ENCODE peak calls at places on chromosome 6, in nine cellular contexts. Q, Z, S, A, C, Y, P, X and T are unnamed samples.

GRCh38 chr6:45436544-45437440 is 59.1 kb upstream of the SUPT3H start:
- DNase-seq in X (peak), Z (no peak), C (no peak), P (no peak), S (no peak), Q (no peak), Y (peak), A (peak), T (peak)

GRCh38 chr6:77040566-77041195 is 422.6 kb downstream of the HTR1B start:
- DNase-seq in Y (peak), C (no peak), Z (no peak), A (no peak), P (no peak), Q (no peak), S (no peak), X (no peak), T (peak)

GRCh38 chr6:38194589-38194988 is 375.1 kb downstream of the ZFAND3 start:
- DNase-seq in Y (no peak), Z (no peak), A (no peak), S (no peak), P (no peak), C (no peak), X (no peak), Q (no peak), T (no peak)

GRCh38 chr6:15017803-15018202 is 228.1 kb upstream of the JARID2 start:
- DNase-seq in Q (no peak), Z (no peak), P (no peak), C (no peak), A (no peak), X (no peak), S (no peak), Y (no peak), T (no peak)

GRCh38 chr6:52016918-52017748 is 70.3 kb downstream of the PKHD1 start:
- DNase-seq in A (peak), P (no peak), S (peak), Y (no peak), Q (peak), Z (no peak), C (peak), X (no peak), T (no peak)

GRCh38 chr6:100186552-100186951 is 192.5 kb upstream of the MCHR2 start:
- DNase-seq in Q (no peak), X (no peak), Y (peak), Z (no peak), C (no peak), P (no peak), S (no peak), A (no peak), T (no peak)

GRCh38 chr6:56710967-56711366 is 68.3 kb upstream of the DST start:
- DNase-seq in Y (no peak), Z (no peak), A (no peak), S (no peak), X (no peak), C (no peak), Q (no peak), P (no peak), T (no peak)

GRCh38 chr6:102798631-102799030 is 1405.1 kb downstream of the GRIK2 start:
- DNase-seq in P (no peak), Z (no peak), Q (no peak), X (no peak), C (peak), A (no peak), S (no peak), Y (no peak), T (peak)

GRCh38 chr6:2952557-2953095 is 18.7 kb downstream of the SERPINB6 start:
- DNase-seq in Q (peak), S (peak), Z (peak), A (peak), Y (peak), P (peak), C (peak), X (peak), T (peak)

GRCh38 chr6:37538107-37538506 is 38.4 kb upstream of the CCDC167 start:
- DNase-seq in Q (no peak), P (peak), Z (no peak), C (no peak), X (peak), S (no peak), Y (no peak), A (peak), T (peak)

GRCh38 chr6:37049990-37050853 is 44.8 kb downstream of the FGD2 start:
- DNase-seq in Z (peak), Y (no peak), Q (no peak), X (no peak), A (peak), P (peak), S (peak), C (no peak), T (no peak)

GRCh38 chr6:151765444-151765886 is 42.0 kb upstream of the ESR1 start:
- DNase-seq in C (peak), S (peak), X (peak), Q (peak), A (peak), Y (peak), P (peak), Z (peak), T (peak)

GRCh38 chr6:129812145-129812777 is 48.9 kb downstream of the TMEM244 start:
- DNase-seq in Z (no peak), X (no peak), S (no peak), A (no peak), Q (no peak), Y (no peak), C (no peak), P (no peak), T (peak)

GRCh38 chr6:53358440-53359087 is 9.8 kb upstream of the ELOVL5 start:
- DNase-seq in Z (no peak), X (no peak), Y (no peak), S (no peak), Q (no peak), A (peak), P (peak), C (no peak), T (no peak)

GRCh38 chr6:150417899-150418824 is 49.4 kb downstream of the IYD start:
- DNase-seq in X (peak), Z (peak), S (peak), A (peak), Y (peak), C (peak), Q (peak), P (peak), T (peak)

GRCh38 chr6:76861403-76861802 is 601.9 kb downstream of the HTR1B start:
- DNase-seq in Y (no peak), P (peak), S (peak), A (peak), Z (no peak), Q (no peak), C (peak), X (peak), T (peak)

GRCh38 chr6:149964243-149965190 is 774 bp downstream of the ULBP1 start:
- DNase-seq in Q (no peak), C (peak), Y (peak), X (no peak), P (peak), S (no peak), A (no peak), Z (no peak), T (peak)

GRCh38 chr6:108560463-108561308 is at the start of gene FOXO3:
- DNase-seq in A (peak), P (no peak), C (peak), S (peak), Q (peak), X (peak), Z (peak), Y (peak), T (peak)

GRCh38 chr6:112300888-112301287 is 46.2 kb upstream of the RFPL4B start:
- DNase-seq in S (no peak), Y (peak), X (peak), C (no peak), Q (no peak), A (no peak), P (no peak), Z (no peak), T (no peak)

GRCh38 chr6:145031001-145031400 is 704.3 kb downstream of the EPM2A start:
- DNase-seq in Q (no peak), X (no peak), A (no peak), C (no peak), P (no peak), Y (peak), S (no peak), Z (no peak), T (peak)

GRCh38 chr6:155765275-155766194 is 309.9 kb upstream of the NOX3 start:
- DNase-seq in P (no peak), Y (peak), S (no peak), C (no peak), Q (no peak), A (no peak), Z (no peak), X (peak), T (no peak)

GRCh38 chr6:119349341-119350201 is at the start of gene MAN1A1:
- DNase-seq in X (peak), Z (peak), Y (peak), A (peak), Q (peak), S (peak), P (peak), C (peak), T (peak)

GRCh38 chr6:69584536-69584912 is 212.3 kb downstream of the LMBRD1 start:
- DNase-seq in C (no peak), P (no peak), Q (no peak), X (no peak), Z (no peak), Y (peak), A (no peak), S (no peak), T (no peak)

GRCh38 chr6:15431762-15432495 is 186.1 kb downstream of the JARID2 start:
- DNase-seq in S (no peak), C (peak), Z (no peak), Y (peak), P (no peak), X (peak), Q (no peak), A (no peak), T (peak)

GRCh38 chr6:108168501-108168979 is 2.7 kb downstream of the NR2E1 start:
- DNase-seq in Y (peak), X (no peak), S (peak), Q (peak), P (no peak), A (peak), C (peak), Z (no peak), T (no peak)

GRCh38 chr6:116492331-116493067 is 18.9 kb upstream of the CALHM5 start:
- DNase-seq in A (no peak), Z (no peak), P (no peak), Y (no peak), C (peak), S (no peak), X (no peak), Q (no peak), T (peak)

GRCh38 chr6:25499851-25500250 is 152.2 kb upstream of the SCGN start:
- DNase-seq in P (no peak), C (no peak), A (no peak), Y (peak), Z (no peak), X (peak), S (no peak), Q (no peak), T (peak)

GRCh38 chr6:7932625-7933024 is 22.0 kb upstream of the TXNDC5 start:
- DNase-seq in A (no peak), P (no peak), C (no peak), X (no peak), Y (no peak), Z (no peak), Q (no peak), S (no peak), T (no peak)

GRCh38 chr6:108801331-108801730 is 46.9 kb upstream of the ARMC2 start:
- DNase-seq in X (no peak), Q (no peak), Y (no peak), C (no peak), A (no peak), P (no peak), Z (no peak), S (peak), T (no peak)

GRCh38 chr6:57177545-57178225 is 5.6 kb downstream of the BAG2 start:
- DNase-seq in Q (no peak), Y (peak), P (no peak), Z (no peak), X (no peak), A (no peak), C (no peak), S (no peak), T (no peak)

GRCh38 chr6:90178294-90178678 is 118.4 kb downstream of the BACH2 start:
- DNase-seq in A (no peak), S (no peak), Q (no peak), Y (no peak), Z (no peak), P (no peak), C (no peak), X (no peak), T (no peak)
- H3K4me3 ChIP-seq in A (no peak), S (no peak), Q (no peak), Y (no peak), Z (no peak), P (no peak), C (no peak), X (no peak), T (no peak)

GRCh38 chr6:33412140-33413009 is 1.6 kb downstream of the PHF1 start:
- DNase-seq in A (no peak), Y (no peak), P (peak), Q (no peak), C (no peak), Z (no peak), S (no peak), X (no peak), T (no peak)
- H3K4me3 ChIP-seq in A (no peak), Y (peak), P (no peak), Q (no peak), C (peak), Z (no peak), S (no peak), X (no peak), T (no peak)

DNA sequence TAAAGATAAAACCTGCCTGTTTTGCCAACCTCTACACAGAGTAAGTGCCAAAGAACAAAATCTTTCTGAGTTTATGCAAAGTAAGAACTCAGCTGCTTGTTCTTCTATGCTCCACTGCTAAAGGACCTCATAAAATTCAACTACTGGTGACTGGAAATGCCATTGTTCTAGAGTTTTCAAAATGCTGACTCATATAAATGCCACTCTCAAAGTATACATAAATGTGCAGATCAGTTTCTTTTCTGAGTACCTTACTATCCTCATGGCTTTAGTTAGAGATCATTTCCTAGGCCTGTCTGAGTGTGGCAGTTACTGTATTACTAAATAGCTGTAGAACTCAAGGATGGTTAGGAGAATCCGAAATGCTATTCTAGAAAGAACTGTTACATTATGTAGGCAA is 45.6 kb downstream of the LYRM4 start:
- DNase-seq in S (no peak), C (no peak), Y (no peak), Z (no peak), X (peak), P (no peak), A (no peak), Q (no peak), T (no peak)
- H3K4me3 ChIP-seq in S (no peak), C (no peak), Y (no peak), Z (no peak), X (no peak), P (no peak), A (no peak), Q (no peak), T (no peak)

GRCh38 chr6:18506387-18507017 is 119.4 kb downstream of the RNF144B start:
- DNase-seq in A (no peak), C (peak), X (peak), Z (no peak), S (no peak), Q (no peak), Y (no peak), P (no peak), T (no peak)
- H3K4me3 ChIP-seq in A (no peak), C (no peak), X (no peak), Z (no peak), S (no peak), Q (no peak), Y (no peak), P (no peak), T (no peak)

GRCh38 chr6:34150766-34151165 is 4.9 kb upstream of the GRM4 start:
- DNase-seq in P (no peak), Z (no peak), Q (no peak), Y (no peak), X (no peak), S (no peak), C (peak), A (no peak), T (no peak)
- H3K4me3 ChIP-seq in P (no peak), Z (no peak), Q (no peak), Y (no peak), X (no peak), S (no peak), C (no peak), A (no peak), T (no peak)

GRCh38 chr6:89412071-89413005 is at the start of gene RRAGD:
- DNase-seq in P (peak), Y (no peak), Q (peak), S (peak), Z (peak), X (peak), A (peak), C (peak), T (peak)
- H3K4me3 ChIP-seq in P (peak), Y (peak), Q (peak), S (peak), Z (peak), X (peak), A (peak), C (peak), T (peak)

GRCh38 chr6:10720229-10720959 is 2.5 kb upstream of the TMEM14C start:
- DNase-seq in P (no peak), Q (peak), Z (peak), C (no peak), Y (peak), S (peak), A (no peak), X (peak), T (peak)
- H3K4me3 ChIP-seq in P (peak), Q (no peak), Z (no peak), C (no peak), Y (peak), S (peak), A (no peak), X (peak), T (peak)

GRCh38 chr6:44267252-44267651 is 1.9 kb upstream of the NFKBIE start:
- DNase-seq in A (no peak), Q (no peak), Y (no peak), P (no peak), X (no peak), S (no peak), Z (no peak), C (no peak), T (no peak)

GRCh38 chr6:44265843-44266233 is 487 bp upstream of the NFKBIE start:
- DNase-seq in C (no peak), Y (no peak), S (no peak), A (no peak), Z (no peak), X (no peak), P (no peak), Q (no peak), T (no peak)

GRCh38 chr6:44265003-44265842 is at the start of gene NFKBIE:
- DNase-seq in X (peak), P (peak), S (peak), C (peak), Y (peak), A (peak), Z (peak), Q (peak), T (peak)

GRCh38 chr6:44268095-44268628 is 2.1 kb upstream of the TMEM151B start:
- DNase-seq in X (peak), Y (no peak), Q (peak), P (peak), S (peak), Z (no peak), A (peak), C (peak), T (peak)

GRCh38 chr6:44266347-44266746 is 996 bp upstream of the NFKBIE start:
- DNase-seq in P (no peak), C (no peak), X (no peak), Z (no peak), A (peak), S (no peak), Y (no peak), Q (no peak), T (no peak)
- H3K4me3 ChIP-seq in P (no peak), C (no peak), X (no peak), Z (no peak), A (peak), S (no peak), Y (no peak), Q (no peak), T (no peak)